ENCODE peak calls at places on chromosomes 1 and 21, in five cellular contexts. One of them, this sample, is unnamed.

GRCh38 chr1:76082084-76082483 is 7.5 kb downstream of the ST6GALNAC3 start:
- DNase-seq in pancreas: no peak
- DNase-seq in astrocyte: no peak
- DNase-seq in tibial nerve: no peak
- DNase-seq in brain microvascular endothelial cell: no peak
- DNase-seq in this sample: no peak

GRCh38 chr1:111628153-111628552 is 8.6 kb downstream of the RAP1A start:
- DNase-seq in pancreas: no peak
- DNase-seq in tibial nerve: no peak
- DNase-seq in brain microvascular endothelial cell: no peak
- DNase-seq in astrocyte: peak
- DNase-seq in this sample: no peak

GRCh38 chr1:72284398-72285073 is 2.2 kb upstream of the NEGR1 start:
- DNase-seq in brain microvascular endothelial cell: peak
- DNase-seq in astrocyte: peak
- DNase-seq in pancreas: peak
- DNase-seq in tibial nerve: no peak
- DNase-seq in this sample: peak

GRCh38 chr1:185284533-185285244 is 32.4 kb downstream of the IVNS1ABP start:
- DNase-seq in brain microvascular endothelial cell: no peak
- DNase-seq in astrocyte: peak
- DNase-seq in tibial nerve: no peak
- DNase-seq in pancreas: no peak
- DNase-seq in this sample: no peak

GRCh38 chr1:223364685-223365382 is 858 bp upstream of the SUSD4 start:
- DNase-seq in astrocyte: no peak
- DNase-seq in pancreas: peak
- DNase-seq in tibial nerve: no peak
- DNase-seq in brain microvascular endothelial cell: no peak
- DNase-seq in this sample: no peak

GRCh38 chr1:202599669-202600431 is 110.4 kb downstream of the SYT2 start:
- DNase-seq in pancreas: no peak
- DNase-seq in tibial nerve: peak
- DNase-seq in astrocyte: peak
- DNase-seq in brain microvascular endothelial cell: peak
- DNase-seq in this sample: peak

GRCh38 chr1:190602325-190602724 is 124.7 kb upstream of the BRINP3 start:
- DNase-seq in tibial nerve: no peak
- DNase-seq in brain microvascular endothelial cell: no peak
- DNase-seq in pancreas: no peak
- DNase-seq in astrocyte: no peak
- DNase-seq in this sample: no peak

GRCh38 chr21:25953659-25954058 is 216.9 kb downstream of the APP start:
- DNase-seq in tibial nerve: no peak
- DNase-seq in brain microvascular endothelial cell: no peak
- DNase-seq in pancreas: no peak
- DNase-seq in astrocyte: no peak
- DNase-seq in this sample: no peak

GRCh38 chr1:201552941-201553341 is 14.0 kb downstream of the NAV1 start:
- DNase-seq in pancreas: no peak
- DNase-seq in brain microvascular endothelial cell: peak
- DNase-seq in tibial nerve: no peak
- DNase-seq in astrocyte: peak
- DNase-seq in this sample: peak

GRCh38 chr1:64601207-64601606 is 131.3 kb downstream of the CACHD1 start:
- DNase-seq in pancreas: no peak
- DNase-seq in brain microvascular endothelial cell: no peak
- DNase-seq in tibial nerve: no peak
- DNase-seq in astrocyte: no peak
- DNase-seq in this sample: no peak

GRCh38 chr1:52139817-52140540 is 1.9 kb upstream of the ZFYVE9 start:
- DNase-seq in tibial nerve: no peak
- DNase-seq in pancreas: no peak
- DNase-seq in astrocyte: peak
- DNase-seq in brain microvascular endothelial cell: peak
- DNase-seq in this sample: no peak

GRCh38 chr1:226674892-226675719 is 64.0 kb downstream of the ITPKB start:
- DNase-seq in pancreas: peak
- DNase-seq in tibial nerve: no peak
- DNase-seq in astrocyte: no peak
- DNase-seq in brain microvascular endothelial cell: no peak
- DNase-seq in this sample: no peak

GRCh38 chr1:14803002-14803789 is 204.7 kb downstream of the KAZN start:
- DNase-seq in brain microvascular endothelial cell: no peak
- DNase-seq in pancreas: no peak
- DNase-seq in astrocyte: no peak
- DNase-seq in tibial nerve: no peak
- DNase-seq in this sample: no peak

GRCh38 chr21:42038826-42039425 is 28.8 kb upstream of the ZBTB21 start:
- DNase-seq in pancreas: peak
- DNase-seq in brain microvascular endothelial cell: no peak
- DNase-seq in astrocyte: peak
- DNase-seq in tibial nerve: no peak
- DNase-seq in this sample: no peak

GRCh38 chr1:215623162-215623561 is 56.1 kb downstream of the KCTD3 start:
- DNase-seq in pancreas: no peak
- DNase-seq in astrocyte: no peak
- DNase-seq in brain microvascular endothelial cell: no peak
- DNase-seq in tibial nerve: no peak
- DNase-seq in this sample: no peak

GRCh38 chr1:176119549-176119948 is 87.5 kb downstream of the COP1 start:
- DNase-seq in brain microvascular endothelial cell: no peak
- DNase-seq in astrocyte: no peak
- DNase-seq in pancreas: no peak
- DNase-seq in tibial nerve: no peak
- DNase-seq in this sample: no peak

GRCh38 chr1:207826557-207827487 is 75.0 kb downstream of the CD46 start:
- DNase-seq in astrocyte: no peak
- DNase-seq in tibial nerve: no peak
- DNase-seq in brain microvascular endothelial cell: no peak
- DNase-seq in pancreas: no peak
- DNase-seq in this sample: no peak

GRCh38 chr21:35044770-35045538 is 4.1 kb downstream of the RUNX1 start:
- DNase-seq in brain microvascular endothelial cell: no peak
- DNase-seq in astrocyte: no peak
- DNase-seq in tibial nerve: no peak
- DNase-seq in pancreas: no peak
- DNase-seq in this sample: no peak

GRCh38 chr21:35046223-35046690 is 2.8 kb downstream of the RUNX1 start:
- DNase-seq in brain microvascular endothelial cell: no peak
- DNase-seq in tibial nerve: no peak
- DNase-seq in pancreas: no peak
- DNase-seq in astrocyte: no peak
- DNase-seq in this sample: no peak

GRCh38 chr21:35045539-35046222 is 3.4 kb downstream of the RUNX1 start:
- DNase-seq in astrocyte: no peak
- DNase-seq in brain microvascular endothelial cell: no peak
- DNase-seq in tibial nerve: no peak
- DNase-seq in pancreas: no peak
- DNase-seq in this sample: no peak

GRCh38 chr21:35048183-35048601 is 910 bp downstream of the RUNX1 start:
- DNase-seq in astrocyte: peak
- DNase-seq in pancreas: no peak
- DNase-seq in brain microvascular endothelial cell: no peak
- DNase-seq in tibial nerve: no peak
- DNase-seq in this sample: no peak

GRCh38 chr21:35046880-35047229 is 2.2 kb downstream of the RUNX1 start:
- DNase-seq in tibial nerve: no peak
- DNase-seq in astrocyte: peak
- DNase-seq in brain microvascular endothelial cell: peak
- DNase-seq in pancreas: no peak
- DNase-seq in this sample: no peak
- H3K27ac ChIP-seq in tibial nerve: peak
- H3K27ac ChIP-seq in astrocyte: peak
- H3K27ac ChIP-seq in brain microvascular endothelial cell: peak
- H3K27ac ChIP-seq in pancreas: no peak
- H3K27ac ChIP-seq in this sample: no peak

DNA sequence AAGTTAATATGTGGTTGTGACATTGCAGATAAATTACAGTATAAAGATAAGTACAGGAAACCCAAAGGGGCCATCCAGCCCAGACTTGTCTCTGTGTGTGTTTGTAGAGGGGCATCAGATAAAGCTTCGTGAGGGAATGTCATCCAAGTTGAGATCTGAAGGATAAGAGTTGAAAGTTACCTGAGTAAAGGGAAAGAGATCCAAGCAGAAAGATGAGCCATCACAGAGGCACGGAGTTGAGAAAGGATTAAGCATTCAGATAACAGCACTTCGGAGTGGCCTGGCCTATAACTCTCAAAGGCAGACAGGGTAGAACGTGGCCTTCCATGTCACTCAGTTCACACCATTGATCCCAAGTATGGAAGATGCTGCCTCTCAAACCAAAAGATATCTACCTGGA is 749.1 kb downstream of the ADGRL2 start:
- DNase-seq in astrocyte: no peak
- DNase-seq in tibial nerve: no peak
- DNase-seq in pancreas: no peak
- DNase-seq in brain microvascular endothelial cell: no peak
- DNase-seq in this sample: no peak
- H3K27ac ChIP-seq in astrocyte: no peak
- H3K27ac ChIP-seq in tibial nerve: no peak
- H3K27ac ChIP-seq in pancreas: no peak
- H3K27ac ChIP-seq in brain microvascular endothelial cell: no peak
- H3K27ac ChIP-seq in this sample: no peak

GRCh38 chr1:26971590-26971989 is 11.3 kb upstream of the KDF1 start:
- DNase-seq in brain microvascular endothelial cell: no peak
- DNase-seq in tibial nerve: no peak
- DNase-seq in pancreas: no peak
- DNase-seq in astrocyte: no peak
- DNase-seq in this sample: no peak
- H3K27ac ChIP-seq in brain microvascular endothelial cell: no peak
- H3K27ac ChIP-seq in tibial nerve: no peak
- H3K27ac ChIP-seq in pancreas: no peak
- H3K27ac ChIP-seq in astrocyte: no peak
- H3K27ac ChIP-seq in this sample: no peak

DNA sequence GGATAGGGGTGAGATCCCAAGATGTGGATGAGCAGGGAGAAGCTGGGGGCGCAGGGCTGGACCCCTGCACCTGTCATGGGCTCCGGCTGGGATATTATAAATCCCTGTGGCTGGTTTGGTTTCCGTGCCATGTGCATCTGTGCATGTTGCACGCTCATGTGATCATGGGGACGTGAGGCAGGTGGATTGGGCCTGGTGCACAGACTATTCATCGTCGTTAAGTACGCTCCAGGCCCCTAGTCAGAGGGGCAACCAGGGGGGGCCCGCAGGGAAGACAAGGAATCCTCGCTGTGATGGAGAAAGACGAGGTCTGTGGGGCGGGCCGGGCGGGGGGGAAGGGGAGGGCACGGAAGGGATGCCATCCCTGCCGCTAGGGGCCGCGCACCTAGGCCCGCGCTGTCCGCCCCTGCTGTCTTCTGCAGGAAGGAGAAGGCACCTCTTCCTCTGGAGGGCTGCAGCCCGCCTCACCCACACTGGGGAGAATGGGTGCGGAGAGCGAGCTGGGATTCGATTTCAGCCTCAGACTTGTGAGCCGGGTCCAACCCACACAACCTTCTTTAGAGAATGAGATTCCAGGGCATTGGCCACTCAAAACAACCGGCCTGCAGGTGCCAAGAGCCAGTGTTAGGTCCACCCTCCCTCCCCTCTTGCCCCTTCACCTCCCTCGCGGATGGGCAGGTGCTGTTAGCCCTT is 766 bp upstream of the LRP8 start:
- DNase-seq in tibial nerve: no peak
- DNase-seq in pancreas: no peak
- DNase-seq in astrocyte: no peak
- DNase-seq in brain microvascular endothelial cell: no peak
- DNase-seq in this sample: no peak
- H3K27ac ChIP-seq in tibial nerve: no peak
- H3K27ac ChIP-seq in pancreas: no peak
- H3K27ac ChIP-seq in astrocyte: no peak
- H3K27ac ChIP-seq in brain microvascular endothelial cell: no peak
- H3K27ac ChIP-seq in this sample: no peak

DNA sequence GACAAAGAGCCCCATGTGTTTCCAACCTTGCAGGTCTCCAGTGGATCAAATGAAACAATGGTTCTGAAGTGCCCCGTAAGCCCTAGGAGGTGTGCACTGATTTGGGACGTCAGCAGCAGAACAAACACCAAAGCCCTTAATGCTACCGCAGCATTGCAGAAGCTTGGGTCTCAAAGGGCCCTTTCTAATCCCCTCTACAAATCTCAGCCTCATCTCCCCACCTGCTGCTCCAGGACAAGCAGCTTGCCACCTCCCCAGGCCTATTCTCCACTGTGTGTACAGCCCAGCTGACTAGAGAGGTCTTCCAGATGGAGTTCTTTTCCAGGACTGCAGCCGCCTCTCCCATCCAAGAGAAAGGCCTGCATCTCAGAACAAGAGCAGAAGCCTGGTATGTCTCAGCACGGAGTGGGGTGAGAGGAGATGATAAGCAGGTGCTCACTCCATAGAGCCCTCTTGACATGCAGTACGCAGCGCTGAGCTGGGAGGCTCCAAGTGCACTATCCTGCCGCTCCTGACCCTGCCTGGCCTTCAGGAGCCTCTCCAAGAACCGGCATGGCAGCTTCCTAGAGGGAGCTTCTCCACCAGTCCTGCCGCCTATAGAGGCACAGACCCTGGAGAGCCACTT is 46.2 kb downstream of the MRPL37 start:
- DNase-seq in brain microvascular endothelial cell: no peak
- DNase-seq in pancreas: no peak
- DNase-seq in tibial nerve: no peak
- DNase-seq in astrocyte: no peak
- DNase-seq in this sample: no peak
- H3K27ac ChIP-seq in brain microvascular endothelial cell: no peak
- H3K27ac ChIP-seq in pancreas: no peak
- H3K27ac ChIP-seq in tibial nerve: no peak
- H3K27ac ChIP-seq in astrocyte: no peak
- H3K27ac ChIP-seq in this sample: no peak

GRCh38 chr21:34592573-34592972 is 22.3 kb downstream of the RCAN1 start:
- DNase-seq in brain microvascular endothelial cell: no peak
- DNase-seq in pancreas: peak
- DNase-seq in astrocyte: no peak
- DNase-seq in tibial nerve: no peak
- DNase-seq in this sample: no peak
- H3K27ac ChIP-seq in brain microvascular endothelial cell: no peak
- H3K27ac ChIP-seq in pancreas: no peak
- H3K27ac ChIP-seq in astrocyte: no peak
- H3K27ac ChIP-seq in tibial nerve: peak
- H3K27ac ChIP-seq in this sample: peak

This sample was measured in dorsolateral prefrontal cortex.